ENCODE peak calls at places on chromosomes 2 and 18, in four cellular contexts. S, M, T and H are unnamed samples. For H4K20me1, the result is how much of the 10 kb centered on the place peaks cover.

GRCh38 chr18:62979172-62979571 is 263.8 kb downstream of the PHLPP1 start:
- DNase-seq in M (no peak), T (peak), S (no peak), H (peak)

GRCh38 chr2:47272031-47272864 is 117.1 kb upstream of the STPG4 start:
- DNase-seq in S (peak), M (peak), T (peak), H (peak)

GRCh38 chr2:219416938-219417337 is 1.2 kb upstream of the DES start:
- DNase-seq in T (no peak), S (no peak), M (no peak), H (no peak)

GRCh38 chr2:16553222-16553621 is 112.4 kb downstream of the CYRIA start:
- DNase-seq in S (no peak), M (peak), T (peak), H (peak)

GRCh38 chr2:68255736-68256450 is 3.6 kb upstream of the PPP3R1 start:
- DNase-seq in S (no peak), M (peak), T (peak), H (peak)

GRCh38 chr18:73006331-73006730 is 138.5 kb upstream of the NETO1 start:
- DNase-seq in T (no peak), S (no peak), M (no peak), H (no peak)

GRCh38 chr2:9657731-9658130 is 26.9 kb upstream of the YWHAQ start:
- DNase-seq in M (no peak), T (no peak), S (no peak), H (no peak)

GRCh38 chr2:168490916-168491605 is 35.0 kb downstream of the CERS6 start:
- DNase-seq in S (no peak), T (peak), M (no peak), H (no peak)

GRCh38 chr2:148487439-148487838 is 157.1 kb upstream of the EPC2 start:
- DNase-seq in T (no peak), S (no peak), M (no peak), H (no peak)
- H4K20me1 ChIP-seq in T (under half), S (under half), M (under half), H (under half)

GRCh38 chr2:144432921-144433320 is 87.0 kb downstream of the ZEB2 start:
- DNase-seq in M (no peak), S (no peak), T (no peak), H (no peak)

GRCh38 chr2:144432014-144432413 is 87.9 kb downstream of the ZEB2 start:
- DNase-seq in S (no peak), M (no peak), T (no peak), H (no peak)

GRCh38 chr2:144431384-144431783 is 88.5 kb downstream of the ZEB2 start:
- DNase-seq in T (no peak), M (peak), S (no peak), H (no peak)

GRCh38 chr2:144429396-144430112 is 90.4 kb downstream of the ZEB2 start:
- DNase-seq in M (no peak), T (no peak), S (no peak), H (no peak)

DNA sequence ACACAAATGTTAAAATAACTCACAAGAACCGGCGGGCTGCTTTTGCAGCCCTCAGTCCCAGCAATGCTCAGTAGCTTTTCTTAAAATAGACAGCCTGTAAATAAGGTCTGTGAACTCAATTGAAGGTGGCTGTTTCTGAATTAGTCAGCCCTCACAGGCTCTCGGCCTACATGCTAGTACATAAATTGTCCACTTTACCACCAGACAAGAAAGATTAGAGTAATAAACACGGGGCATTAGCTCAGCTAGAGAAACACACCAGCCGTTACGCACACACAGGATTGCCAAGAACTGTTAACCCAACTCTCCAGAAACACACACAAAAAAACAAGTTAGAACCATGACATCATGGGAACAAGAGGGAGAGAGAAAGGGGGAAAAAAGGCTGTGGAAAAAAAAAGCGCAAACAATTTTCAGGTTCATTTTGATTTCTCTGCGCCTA is 89.2 kb downstream of the ZEB2 start:
- DNase-seq in S (no peak), T (peak), M (no peak), H (no peak)
- H4K20me1 ChIP-seq in S (under half), T (under half), M (under half), H (under half)

DNA sequence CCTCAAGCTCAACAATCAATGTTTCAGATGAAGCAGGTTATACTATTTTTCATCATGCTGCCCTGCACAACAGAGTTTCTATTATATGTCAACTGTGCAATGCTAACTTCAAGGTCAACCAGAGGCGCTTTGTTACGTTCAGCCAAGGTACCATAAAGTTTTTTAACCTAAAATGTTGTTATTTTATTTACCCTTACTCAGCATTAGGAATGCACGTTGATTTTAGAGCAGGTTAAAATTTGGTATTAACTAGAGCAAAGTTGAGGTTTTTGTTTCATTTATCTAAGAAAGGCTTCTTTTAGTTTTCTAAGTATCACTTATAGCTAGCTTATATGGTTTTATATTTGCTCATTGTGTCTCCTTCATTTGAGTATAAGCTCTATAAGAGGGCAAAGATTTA is 21.8 kb downstream of the ANKAR start:
- DNase-seq in T (no peak), S (no peak), M (no peak), H (no peak)
- H4K20me1 ChIP-seq in T (under half), S (under half), M (under half), H (under half)

GRCh38 chr2:171943869-171944268 is 21.6 kb downstream of the HAT1 start:
- DNase-seq in S (no peak), T (no peak), M (no peak), H (no peak)

GRCh38 chr2:171939058-171939753 is 16.9 kb downstream of the HAT1 start:
- DNase-seq in T (no peak), M (no peak), S (no peak), H (no peak)

GRCh38 chr2:171941316-171941699 is 19.0 kb downstream of the HAT1 start:
- DNase-seq in S (no peak), T (no peak), M (no peak), H (no peak)

GRCh38 chr2:171939754-171940093 is 17.5 kb downstream of the HAT1 start:
- DNase-seq in T (no peak), S (no peak), M (no peak), H (no peak)
- H4K20me1 ChIP-seq in T (under half), S (under half), M (under half), H (under half)

GRCh38 chr2:237397072-237397471 is 16.9 kb downstream of the COL6A3 start:
- DNase-seq in S (no peak), M (no peak), T (no peak), H (no peak)

GRCh38 chr2:237405006-237405559 is 8.9 kb downstream of the COL6A3 start:
- DNase-seq in S (no peak), M (no peak), T (peak), H (no peak)

GRCh38 chr2:237404413-237404812 is 9.6 kb downstream of the COL6A3 start:
- DNase-seq in S (no peak), M (no peak), T (no peak), H (no peak)

GRCh38 chr2:237403024-237403882 is 10.7 kb downstream of the COL6A3 start:
- DNase-seq in T (peak), S (no peak), M (no peak), H (no peak)

DNA sequence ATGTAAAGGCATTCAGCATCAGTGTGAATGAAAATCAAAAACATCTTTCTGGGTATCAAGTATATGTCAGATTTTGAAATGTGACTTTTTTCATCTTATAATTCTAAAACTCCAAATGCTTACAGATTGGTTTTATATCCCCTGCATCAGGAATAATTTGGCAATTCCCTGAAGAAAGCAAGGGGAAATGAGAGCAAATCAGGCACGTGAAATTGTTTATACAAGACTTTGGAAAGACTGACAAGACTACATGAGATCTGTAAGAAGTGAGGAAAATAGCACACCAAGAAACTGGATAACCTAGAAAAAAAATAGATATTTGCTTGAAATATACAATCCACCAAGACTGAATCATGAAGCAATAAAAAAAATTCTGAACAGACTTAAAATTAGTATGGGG is 13.8 kb downstream of the COL6A3 start:
- DNase-seq in M (no peak), S (no peak), T (no peak), H (no peak)
- H4K20me1 ChIP-seq in M (under half), S (under half), T (under half), H (under half)

GRCh38 chr2:233091595-233092375 is 31.6 kb downstream of the INPP5D start:
- DNase-seq in T (no peak), S (no peak), M (no peak), H (no peak)

GRCh38 chr2:233092446-233093438 is 32.6 kb downstream of the INPP5D start:
- DNase-seq in S (no peak), M (no peak), T (no peak), H (no peak)

GRCh38 chr2:233087725-233088124 is 27.6 kb downstream of the INPP5D start:
- DNase-seq in T (no peak), M (no peak), S (no peak), H (no peak)

GRCh38 chr2:233088598-233089345 is 28.6 kb downstream of the INPP5D start:
- DNase-seq in M (no peak), S (no peak), T (no peak), H (no peak)

GRCh38 chr2:233089851-233090250 is 29.7 kb downstream of the INPP5D start:
- DNase-seq in T (no peak), S (no peak), M (no peak), H (no peak)
- H4K20me1 ChIP-seq in T (under half), S (under half), M (under half), H (under half)

GRCh38 chr2:120865656-120866055 is 130.0 kb downstream of the GLI2 start:
- DNase-seq in M (no peak), T (no peak), S (no peak), H (no peak)

GRCh38 chr2:120863661-120864320 is 128.1 kb downstream of the GLI2 start:
- DNase-seq in T (peak), S (no peak), M (no peak), H (peak)

GRCh38 chr2:120866071-120866470 is 130.4 kb downstream of the GLI2 start:
- DNase-seq in S (no peak), M (no peak), T (no peak), H (no peak)

GRCh38 chr2:120866483-120867140 is 130.9 kb downstream of the GLI2 start:
- DNase-seq in S (no peak), M (no peak), T (peak), H (no peak)

DNA sequence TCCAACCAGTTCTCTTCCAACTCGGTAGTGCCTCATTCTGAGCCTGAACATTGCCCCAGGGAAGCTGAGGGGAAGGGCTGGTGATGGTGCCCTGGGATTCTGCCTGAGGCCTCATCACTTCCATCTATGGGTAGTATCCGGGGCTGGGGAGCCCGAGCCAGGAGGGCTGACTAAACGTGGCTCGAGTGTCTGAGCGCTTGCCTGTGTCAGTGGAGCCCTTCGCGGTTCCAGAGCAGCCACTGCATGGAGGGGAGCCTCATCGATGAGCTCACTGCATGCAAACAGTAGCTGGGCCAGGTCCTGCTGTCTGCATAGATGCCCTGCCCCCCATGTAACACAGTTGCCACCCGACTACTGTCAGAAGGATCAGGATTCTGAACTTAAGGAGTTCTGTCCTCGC is 129.3 kb downstream of the GLI2 start:
- DNase-seq in S (no peak), T (peak), M (no peak), H (no peak)
- H4K20me1 ChIP-seq in S (under half), T (under half), M (under half), H (under half)

DNA sequence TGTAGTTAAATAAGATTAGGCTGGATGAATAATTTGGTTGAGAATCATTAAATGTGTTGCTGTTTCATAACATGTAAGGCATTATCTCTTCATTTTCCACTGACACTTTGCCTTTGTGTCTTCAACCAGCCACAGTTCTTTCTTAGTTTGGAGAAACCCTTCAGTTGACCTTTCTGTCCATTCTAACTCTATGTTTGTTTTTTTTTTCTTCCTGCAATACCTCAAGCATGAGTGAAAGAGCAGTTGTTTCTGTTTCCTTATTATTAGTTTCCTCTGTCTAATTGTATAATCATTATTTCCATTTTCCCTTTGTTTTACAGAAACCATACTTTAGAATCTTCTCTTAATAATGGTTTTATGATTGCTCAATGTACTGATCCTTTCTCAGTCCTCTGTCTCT is 25.6 kb downstream of the HADHB start:
- DNase-seq in T (no peak), S (no peak), M (no peak), H (no peak)
- H4K20me1 ChIP-seq in T (under half), S (under half), M (under half), H (under half)

GRCh38 chr2:133734699-133735098 is 166.4 kb upstream of the NCKAP5 start:
- DNase-seq in T (no peak), S (no peak), M (no peak), H (no peak)
- H4K20me1 ChIP-seq in T (under half), S (under half), M (under half), H (under half)